ENCODE peak calls at places on chromosomes 1 and 21, in eight cellular contexts. O is Panc1, J is transverse colon, I is pancreas, D is tibial nerve, R is body of pancreas, V is stomach, S is heart right ventricle. H is an unnamed sample.

GRCh38 chr1:101131239-101131924 is 105.4 kb upstream of the S1PR1 start:
- DNase-seq in O (no peak), J (no peak), I (no peak), D (no peak), R (no peak), V (no peak), S (no peak), H (no peak)

GRCh38 chr21:35236090-35236489 is 187.0 kb upstream of the RUNX1 start:
- DNase-seq in O (no peak), J (no peak), I (no peak), D (no peak), R (no peak), V (no peak), S (no peak), H (no peak)

GRCh38 chr21:18424250-18424649 is 20.7 kb upstream of the TMPRSS15 start:
- DNase-seq in O (no peak), J (no peak), I (no peak), D (no peak), R (no peak), V (no peak), S (no peak), H (no peak)

GRCh38 chr1:200737647-200738296 is 921 bp upstream of the CAMSAP2 start:
- DNase-seq in O (no peak), J (no peak), I (no peak), D (no peak), R (no peak), V (no peak), S (no peak), H (no peak)

GRCh38 chr21:36188081-36188681 is 31.6 kb downstream of the DOP1B start:
- DNase-seq in O (no peak), J (peak), I (peak), D (no peak), R (peak), V (peak), S (peak), H (no peak)

GRCh38 chr1:180169641-180170155 is 15.0 kb downstream of the QSOX1 start:
- DNase-seq in O (no peak), J (no peak), I (no peak), D (no peak), R (no peak), V (peak), S (no peak), H (no peak)

GRCh38 chr1:115175596-115175995 is 86.3 kb upstream of the TSPAN2 start:
- DNase-seq in O (no peak), J (no peak), I (no peak), D (no peak), R (no peak), V (no peak), S (no peak), H (no peak)

GRCh38 chr1:165533254-165533653 is 10.5 kb upstream of the LRRC52 start:
- DNase-seq in O (no peak), J (no peak), I (no peak), D (no peak), R (no peak), V (no peak), S (no peak), H (no peak)

GRCh38 chr1:43743206-43743605 is 35.9 kb downstream of the ST3GAL3 start:
- DNase-seq in O (no peak), J (no peak), I (no peak), D (no peak), R (no peak), V (no peak), S (peak), H (no peak)

GRCh38 chr1:56877973-56878372 is 23.4 kb downstream of the C8A start:
- DNase-seq in O (no peak), J (no peak), I (no peak), D (no peak), R (no peak), V (no peak), S (peak), H (no peak)

GRCh38 chr1:9929431-9930385 is 13.5 kb downstream of the LZIC start:
- DNase-seq in O (no peak), J (no peak), I (no peak), D (no peak), R (no peak), V (no peak), S (no peak), H (no peak)

GRCh38 chr1:152505083-152505482 is 5.5 kb upstream of the LCE5A start:
- DNase-seq in O (no peak), J (no peak), I (no peak), D (no peak), R (no peak), V (no peak), S (no peak), H (no peak)

GRCh38 chr1:248521856-248522255 is 14.0 kb downstream of the OR2G6 start:
- DNase-seq in O (no peak), J (no peak), I (no peak), D (no peak), R (no peak), V (no peak), S (no peak), H (no peak)

GRCh38 chr21:42974832-42975820 is 764 bp downstream of the PKNOX1 start:
- DNase-seq in O (no peak), J (peak), I (peak), D (peak), R (peak), V (peak), S (peak), H (no peak)

GRCh38 chr21:42377211-42377950 is 11.0 kb upstream of the TFF1 start:
- DNase-seq in O (no peak), J (peak), I (no peak), D (no peak), R (no peak), V (no peak), S (no peak), H (no peak)

GRCh38 chr1:6082430-6082971 is 36.8 kb downstream of the KCNAB2 start:
- DNase-seq in O (no peak), J (no peak), I (no peak), D (no peak), R (no peak), V (no peak), S (no peak), H (no peak)

GRCh38 chr1:53954128-53954527 is 8.0 kb downstream of the LRRC42 start:
- DNase-seq in O (no peak), J (no peak), I (no peak), D (no peak), R (no peak), V (no peak), S (no peak), H (no peak)

GRCh38 chr1:233975486-233975885 is 71.0 kb downstream of the SLC35F3 start:
- DNase-seq in O (no peak), J (no peak), I (no peak), D (no peak), R (no peak), V (no peak), S (no peak), H (no peak)

GRCh38 chr1:12188115-12188514 is 21.3 kb downstream of the TNFRSF1B start:
- DNase-seq in O (no peak), J (no peak), I (no peak), D (no peak), R (no peak), V (no peak), S (no peak), H (no peak)

GRCh38 chr1:241440904-241441303 is 78.7 kb downstream of the FH start:
- DNase-seq in O (no peak), J (no peak), I (no peak), D (no peak), R (no peak), V (no peak), S (no peak), H (no peak)

GRCh38 chr1:59198565-59198964 is 98.3 kb upstream of the FGGY start:
- DNase-seq in O (no peak), J (no peak), I (no peak), D (no peak), R (peak), V (no peak), S (no peak), H (no peak)

GRCh38 chr21:39604951-39605350 is 7.8 kb upstream of the B3GALT5 start:
- DNase-seq in O (no peak), J (no peak), I (no peak), D (no peak), R (no peak), V (no peak), S (no peak), H (no peak)

GRCh38 chr1:147630022-147630421 is 40.3 kb downstream of the ACP6 start:
- DNase-seq in O (no peak), J (no peak), I (no peak), D (no peak), R (no peak), V (no peak), S (no peak), H (no peak)

GRCh38 chr1:55580845-55581332 is 365.7 kb upstream of the USP24 start:
- DNase-seq in O (no peak), J (no peak), I (no peak), D (no peak), R (no peak), V (no peak), S (no peak), H (no peak)

GRCh38 chr21:14591882-14592281 is 45.8 kb upstream of the SAMSN1 start:
- DNase-seq in O (no peak), J (no peak), I (peak), D (no peak), R (peak), V (peak), S (peak), H (no peak)

GRCh38 chr21:45441431-45442255 is 36.7 kb downstream of the COL18A1 start:
- DNase-seq in O (no peak), J (no peak), I (no peak), D (no peak), R (no peak), V (no peak), S (no peak), H (no peak)

GRCh38 chr1:12056331-12056841 is 6.7 kb upstream of the TNFRSF8 start:
- DNase-seq in O (no peak), J (no peak), I (no peak), D (no peak), R (no peak), V (no peak), S (no peak), H (no peak)

GRCh38 chr1:41404308-41404755 is 43.1 kb downstream of the FOXO6 start:
- DNase-seq in O (no peak), J (no peak), I (no peak), D (no peak), R (no peak), V (no peak), S (no peak), H (no peak)

GRCh38 chr1:60170709-60171108 is 97.1 kb upstream of the C1orf87 start:
- DNase-seq in O (no peak), J (no peak), I (no peak), D (no peak), R (no peak), V (no peak), S (no peak), H (no peak)

GRCh38 chr1:23591460-23592208 is 32.3 kb upstream of the ID3 start:
- DNase-seq in O (no peak), J (no peak), I (no peak), D (no peak), R (no peak), V (no peak), S (peak), H (no peak)

GRCh38 chr1:18175530-18176377 is 68.2 kb downstream of the IGSF21 start:
- DNase-seq in O (no peak), J (no peak), I (no peak), D (no peak), R (peak), V (peak), S (peak), H (no peak)

GRCh38 chr1:18179009-18179408 is 71.4 kb downstream of the IGSF21 start:
- DNase-seq in O (no peak), J (no peak), I (no peak), D (no peak), R (no peak), V (no peak), S (no peak), H (no peak)

GRCh38 chr1:18174016-18174415 is 66.4 kb downstream of the IGSF21 start:
- DNase-seq in O (no peak), J (no peak), I (no peak), D (no peak), R (no peak), V (no peak), S (no peak), H (no peak)

GRCh38 chr1:18176619-18177018 is 69.0 kb downstream of the IGSF21 start:
- DNase-seq in O (no peak), J (no peak), I (no peak), D (no peak), R (no peak), V (no peak), S (no peak), H (no peak)

GRCh38 chr1:18178125-18178524 is 70.5 kb downstream of the IGSF21 start:
- DNase-seq in O (no peak), J (no peak), I (no peak), D (no peak), R (no peak), V (no peak), S (no peak), H (no peak)
- H3K4me3 ChIP-seq in O (no peak), J (no peak), I (no peak), D (no peak), R (no peak), V (no peak), S (no peak), H (no peak)

DNA sequence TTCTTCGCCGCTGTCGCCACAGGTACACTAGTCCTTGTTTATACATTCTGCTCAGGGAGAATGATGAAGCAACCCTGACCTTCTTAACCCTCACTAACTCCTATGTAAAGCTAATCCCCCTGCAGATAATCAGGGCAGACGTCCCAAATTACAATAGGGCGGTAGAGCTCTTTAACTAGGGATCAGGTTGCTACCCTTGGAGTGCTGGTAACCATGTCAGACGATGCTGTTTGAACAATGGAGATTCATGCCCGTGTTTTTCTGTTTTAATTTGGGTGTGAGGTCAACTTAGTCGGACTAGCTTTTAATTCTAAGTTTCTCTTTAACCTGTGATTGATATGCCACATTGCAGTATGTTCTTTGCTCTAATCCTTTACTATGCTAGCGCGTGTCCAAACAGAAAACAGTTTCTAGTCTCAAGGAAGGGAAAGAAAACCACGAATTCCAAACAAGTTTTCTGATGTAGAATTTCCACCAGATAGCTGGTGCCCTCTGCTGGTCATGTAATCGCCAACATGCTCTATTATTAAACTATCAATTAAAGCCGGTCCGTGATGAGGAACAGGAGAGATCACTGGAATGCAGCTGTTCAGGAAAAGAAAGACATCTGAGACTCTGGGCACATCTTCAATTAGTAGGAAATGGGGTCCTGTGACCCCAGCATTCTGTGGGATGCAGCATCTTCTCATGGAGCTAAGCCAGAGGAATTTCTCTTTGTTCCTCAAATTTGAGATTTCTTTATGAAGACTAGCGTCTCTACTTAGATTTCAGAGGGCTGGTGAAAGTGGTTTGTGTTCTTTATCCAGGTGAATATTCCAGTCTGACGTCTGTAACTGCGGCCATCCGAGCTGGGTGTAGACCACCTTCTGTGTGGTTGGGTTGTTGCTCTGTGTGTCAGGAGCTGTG is 18.3 kb upstream of the VAMP3 start:
- DNase-seq in O (peak), J (peak), I (peak), D (peak), R (peak), V (peak), S (peak), H (peak)
- H3K27ac ChIP-seq in O (no peak), J (no peak), I (no peak), D (peak), R (no peak), V (peak), S (no peak), H (no peak)

DNA sequence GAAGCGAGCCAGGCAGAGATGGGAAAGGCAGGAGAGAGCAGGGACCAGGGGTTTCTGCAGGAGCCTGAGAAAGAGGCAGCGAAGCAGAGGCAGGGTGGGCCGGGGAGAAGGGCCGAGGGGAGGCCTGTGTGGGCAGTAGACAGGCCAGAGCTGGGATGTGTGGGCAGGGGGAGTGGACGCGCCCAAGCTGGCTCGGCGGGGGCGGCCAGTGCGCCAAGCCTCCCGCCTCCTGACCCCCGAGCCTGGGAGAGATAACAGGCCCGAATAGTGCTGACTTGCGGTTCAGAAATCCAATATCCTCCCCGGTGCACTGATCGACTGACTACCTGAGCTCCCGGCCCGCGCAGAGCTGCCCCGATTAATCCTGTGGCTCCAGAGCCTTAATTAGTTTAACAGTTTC is 41.9 kb downstream of the AHDC1 start:
- DNase-seq in O (no peak), J (no peak), I (no peak), D (no peak), R (no peak), V (no peak), S (no peak), H (no peak)
- H3K4me3 ChIP-seq in O (no peak), J (no peak), I (no peak), D (no peak), R (no peak), V (no peak), S (peak), H (peak)

DNA sequence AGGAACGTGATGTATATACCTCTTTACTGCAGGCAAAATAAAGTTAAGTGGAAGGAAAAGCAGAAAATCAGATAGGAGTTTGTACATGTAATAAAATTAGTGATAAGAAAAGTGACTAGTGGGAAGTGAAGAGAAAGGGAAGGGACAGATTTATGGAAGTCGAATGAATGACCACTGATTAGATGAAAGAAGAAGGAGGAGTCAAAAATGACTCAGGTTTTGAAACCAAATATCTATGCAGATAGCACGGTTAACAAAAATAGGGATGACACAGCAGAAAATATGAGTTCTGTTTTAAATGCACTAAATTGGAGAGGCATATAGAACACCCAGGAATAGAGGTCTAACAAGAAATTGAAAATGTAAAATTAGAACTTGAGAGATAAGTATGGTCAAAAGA is 128.0 kb downstream of the HMCN1 start:
- DNase-seq in O (no peak), J (no peak), I (no peak), D (no peak), R (no peak), V (no peak), S (no peak), H (no peak)
- H3K27ac ChIP-seq in O (no peak), J (no peak), I (no peak), D (no peak), R (no peak), V (no peak), S (no peak), H (peak)

DNA sequence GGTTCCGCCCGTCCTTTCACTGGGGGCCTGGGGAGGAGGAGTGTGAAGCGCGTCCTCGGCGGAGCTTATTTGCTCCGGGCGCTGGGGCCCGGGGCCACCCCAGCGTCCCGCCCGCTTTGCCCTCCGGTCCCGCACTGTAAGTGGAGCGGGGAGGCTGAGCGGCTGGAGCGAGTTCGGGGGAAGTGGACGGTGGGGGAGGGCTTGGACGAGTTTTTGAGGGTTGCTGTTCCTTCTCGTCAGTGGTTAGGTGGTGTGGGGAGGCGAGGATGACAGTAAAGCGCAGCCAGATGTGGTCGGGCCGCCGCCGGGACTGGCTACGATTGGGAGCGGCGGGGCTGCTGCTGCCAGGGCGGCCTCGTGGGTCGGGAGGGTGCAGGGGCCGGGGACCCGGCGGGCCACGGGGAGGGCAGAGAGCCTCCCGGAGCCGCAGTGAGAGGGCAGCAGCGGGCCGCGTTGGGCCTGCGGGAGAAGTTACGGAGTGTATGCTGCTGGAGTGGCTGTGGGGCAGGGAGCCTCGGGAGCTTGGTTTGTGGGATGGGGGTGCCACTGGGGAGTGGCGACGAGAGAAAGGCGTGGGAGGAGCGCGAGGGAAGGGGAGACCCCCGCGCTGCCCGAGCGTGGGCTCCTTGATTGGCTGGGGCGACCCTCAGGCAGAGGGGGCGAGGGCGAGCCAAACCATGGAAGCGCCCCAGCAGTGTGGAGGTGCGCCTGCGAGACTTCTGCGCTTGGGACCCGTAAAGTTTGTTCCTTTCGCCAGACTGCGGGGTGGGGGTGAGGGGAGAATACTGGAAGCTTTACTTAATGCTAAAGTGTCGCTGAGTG is 2.1 kb downstream of the ADGRL2 start:
- DNase-seq in O (no peak), J (peak), I (peak), D (peak), R (peak), V (peak), S (peak), H (peak)
- H3K4me3 ChIP-seq in O (peak), J (peak), I (peak), D (peak), R (peak), V (peak), S (peak), H (peak)

H was measured in thoracic aorta.